ENCODE peak calls at places on chromosomes 3 and 15, in seven cellular contexts. G, L, N, K, M, T and D are unnamed samples.

GRCh38 chr15:81885135-81885534 is 160.7 kb downstream of the MEX3B start:
- DNase-seq in T (no peak), G (no peak), K (no peak), L (no peak), N (no peak), M (no peak), D (no peak)

GRCh38 chr3:124700880-124701684 is 29.2 kb upstream of the UMPS start:
- DNase-seq in N (no peak), K (no peak), M (no peak), G (peak), L (no peak), T (peak), D (peak)

GRCh38 chr3:132522353-132522752 is 74.7 kb upstream of the ACKR4 start:
- DNase-seq in L (no peak), K (no peak), G (no peak), T (no peak), M (peak), N (no peak), D (no peak)

GRCh38 chr3:148957586-148957985 is 33.8 kb upstream of the GYG1 start:
- DNase-seq in N (no peak), L (no peak), M (no peak), T (peak), G (no peak), K (no peak), D (no peak)

GRCh38 chr3:38149701-38150100 is 11.2 kb downstream of the MYD88 start:
- DNase-seq in T (no peak), G (no peak), N (no peak), L (no peak), M (no peak), K (no peak), D (no peak)

GRCh38 chr3:112604536-112604935 is 36.4 kb downstream of the CCDC80 start:
- DNase-seq in T (no peak), N (no peak), M (no peak), L (no peak), G (peak), K (no peak), D (no peak)

GRCh38 chr3:143171141-143171651 is 51.6 kb downstream of the CHST2 start:
- DNase-seq in M (peak), G (peak), T (no peak), K (no peak), N (no peak), L (no peak), D (no peak)

GRCh38 chr15:92409521-92409920 is 15.8 kb downstream of the ST8SIA2 start:
- DNase-seq in G (no peak), T (no peak), L (no peak), M (no peak), N (no peak), K (no peak), D (no peak)

GRCh38 chr3:150610785-150611184 is 7.7 kb downstream of the SELENOT start:
- DNase-seq in M (no peak), N (no peak), T (no peak), G (no peak), K (no peak), L (no peak), D (no peak)

GRCh38 chr3:42490243-42490642 is 12.2 kb upstream of the VIPR1 start:
- DNase-seq in M (no peak), K (peak), T (peak), G (peak), L (peak), N (no peak), D (no peak)

GRCh38 chr15:77091072-77091471 is 20.2 kb upstream of the TSPAN3 start:
- DNase-seq in M (no peak), T (no peak), L (no peak), G (no peak), N (no peak), K (no peak), D (no peak)

GRCh38 chr3:46959169-46959515 is 17.4 kb downstream of the CCDC12 start:
- DNase-seq in L (no peak), N (no peak), T (no peak), M (no peak), K (no peak), G (no peak), D (no peak)

GRCh38 chr3:192597511-192597910 is 129.8 kb downstream of the FGF12 start:
- DNase-seq in M (no peak), L (no peak), G (no peak), N (no peak), K (no peak), T (no peak), D (no peak)

GRCh38 chr3:55884491-55885285 is 397.6 kb upstream of the WNT5A start:
- DNase-seq in N (no peak), K (peak), T (no peak), L (no peak), G (no peak), M (no peak), D (no peak)

GRCh38 chr15:39602143-39602542 is 21.3 kb downstream of the THBS1 start:
- DNase-seq in N (no peak), G (no peak), T (peak), L (no peak), K (no peak), M (no peak), D (no peak)
- TF ChIP-seq CTCF in N (no peak), G (no peak), T (peak), L (no peak), K (no peak), M (peak), D (no peak)

GRCh38 chr3:122458992-122459391 is 43.1 kb upstream of the WDR5B start:
- DNase-seq in M (no peak), L (no peak), T (no peak), G (peak), N (no peak), K (peak), D (no peak)
- TF ChIP-seq CTCF in M (peak), L (peak), T (peak), G (peak), N (peak), K (peak), D (peak)

GRCh38 chr15:41235929-41236328 is 4.9 kb downstream of the CHP1 start:
- DNase-seq in K (no peak), T (no peak), N (no peak), M (no peak), L (no peak), G (no peak), D (no peak)

GRCh38 chr15:41231536-41231935 is 468 bp downstream of the CHP1 start:
- DNase-seq in T (no peak), N (no peak), M (no peak), L (no peak), K (no peak), G (no peak), D (no peak)

GRCh38 chr15:41230345-41230649 is 260 bp downstream of the EXD1 start:
- DNase-seq in L (no peak), M (no peak), K (no peak), N (no peak), T (no peak), G (no peak), D (no peak)

GRCh38 chr15:41233367-41233771 is 2.3 kb downstream of the CHP1 start:
- DNase-seq in T (no peak), K (peak), L (no peak), N (no peak), G (peak), M (no peak), D (no peak)

GRCh38 chr15:41230650-41231533 is at the start of the genes CHP1 and EXD1:
- DNase-seq in N (peak), L (peak), M (peak), G (peak), T (peak), K (peak), D (peak)
- TF ChIP-seq CTCF in N (peak), L (peak), M (peak), G (peak), T (peak), K (peak), D (peak)

DNA sequence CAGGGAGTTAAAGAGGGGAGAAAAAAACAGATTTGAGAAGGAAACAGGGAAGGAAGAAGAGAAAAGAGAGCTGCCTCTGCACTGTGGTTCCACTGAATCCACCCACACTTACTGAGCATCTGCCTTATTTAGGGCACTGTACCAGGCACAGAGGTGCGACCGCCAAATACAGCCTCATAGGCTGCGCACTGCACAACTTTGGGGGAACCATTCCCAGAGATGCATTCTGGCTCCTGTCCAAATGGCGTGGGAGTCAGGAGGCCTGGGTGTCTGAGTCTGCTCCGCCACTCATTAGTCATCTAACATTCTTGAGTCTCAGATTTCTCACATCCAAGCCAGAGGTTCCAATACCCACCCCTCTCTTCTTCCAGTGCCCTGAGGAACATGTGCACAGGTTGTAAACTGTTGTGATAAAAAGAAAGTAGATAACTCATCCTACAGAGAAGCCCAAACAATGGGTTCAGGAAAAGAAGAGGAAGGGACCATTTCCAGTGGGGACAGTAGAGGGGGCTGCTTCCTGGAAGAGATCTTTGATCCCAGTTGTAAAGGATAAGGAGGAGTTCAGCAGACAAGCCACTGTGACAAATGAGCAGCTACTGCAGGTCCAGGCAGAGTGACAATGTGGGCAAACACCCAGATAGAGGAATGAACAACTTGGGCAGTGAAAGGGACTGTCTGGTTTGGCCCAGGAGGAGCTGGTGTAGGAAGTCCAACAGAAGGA is 254.6 kb downstream of the UACA start:
- DNase-seq in K (peak), M (no peak), N (no peak), T (no peak), G (peak), L (no peak), D (no peak)
- TF ChIP-seq CTCF in K (no peak), M (no peak), N (no peak), T (peak), G (no peak), L (no peak), D (no peak)

GRCh38 chr3:126903521-126903920 is 79.4 kb upstream of the PLXNA1 start:
- DNase-seq in K (no peak), G (no peak), N (no peak), L (no peak), M (no peak), T (no peak), D (no peak)

GRCh38 chr3:126897943-126898342 is 85.0 kb upstream of the PLXNA1 start:
- DNase-seq in K (no peak), G (no peak), L (no peak), M (no peak), N (peak), T (peak), D (no peak)

GRCh38 chr3:126896941-126897340 is 86.0 kb upstream of the PLXNA1 start:
- DNase-seq in T (no peak), N (no peak), L (no peak), K (no peak), G (no peak), M (no peak), D (no peak)

GRCh38 chr3:126896067-126896441 is 86.9 kb upstream of the PLXNA1 start:
- DNase-seq in K (no peak), M (no peak), N (peak), T (no peak), G (no peak), L (no peak), D (no peak)

DNA sequence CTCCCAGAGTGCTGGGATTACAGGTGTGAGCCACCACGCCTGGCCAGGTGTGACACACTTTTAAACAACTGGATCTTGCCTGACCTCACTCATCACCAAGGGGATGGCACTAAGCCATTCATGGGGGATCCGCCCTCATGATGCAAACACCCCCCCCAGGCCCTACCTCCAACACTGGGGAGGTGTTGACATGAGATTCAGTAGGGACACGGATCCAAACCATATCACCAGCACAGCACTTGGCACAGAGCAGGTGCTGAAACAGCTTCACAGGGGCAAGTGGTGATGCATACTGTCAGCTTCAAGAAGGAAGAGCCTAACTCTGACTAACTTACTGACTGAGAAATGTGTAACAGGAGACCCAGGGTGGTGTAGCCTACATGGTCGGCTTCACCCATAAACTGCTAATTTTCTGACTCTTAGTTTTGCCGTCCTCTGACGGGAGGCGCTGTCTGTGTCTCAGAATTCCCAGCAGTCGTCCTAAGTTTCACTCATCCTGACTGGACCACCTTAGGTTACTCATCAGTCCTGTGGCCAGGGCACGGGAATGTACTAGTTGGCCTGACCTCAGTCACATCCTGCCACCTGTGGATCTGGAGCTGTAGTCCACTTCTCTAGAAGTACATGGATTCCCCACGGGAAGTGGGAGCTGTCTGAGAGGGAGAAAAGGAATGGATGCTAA is 81.9 kb upstream of the PLXNA1 start:
- DNase-seq in L (no peak), K (no peak), G (peak), N (peak), M (no peak), T (no peak), D (no peak)
- TF ChIP-seq CTCF in L (no peak), K (no peak), G (no peak), N (no peak), M (no peak), T (no peak), D (no peak)

GRCh38 chr3:168061332-168061996 is 34.3 kb downstream of the GOLIM4 start:
- DNase-seq in M (peak), G (no peak), L (no peak), K (no peak), T (no peak), N (no peak), D (no peak)
- TF ChIP-seq CTCF in M (no peak), G (no peak), L (no peak), K (no peak), T (peak), N (no peak), D (peak)

GRCh38 chr15:64740361-64741170 is 34.8 kb downstream of the RBPMS2 start:
- DNase-seq in N (peak), K (peak), T (no peak), G (peak), M (peak), L (peak), D (no peak)
- TF ChIP-seq CTCF in N (no peak), K (no peak), T (no peak), G (peak), M (peak), L (peak), D (no peak)

GRCh38 chr3:128488636-128488994 is 4.4 kb downstream of the GATA2 start:
- DNase-seq in M (no peak), K (no peak), T (no peak), G (no peak), N (no peak), L (no peak), D (no peak)

GRCh38 chr3:128488995-128489859 is 3.8 kb downstream of the GATA2 start:
- DNase-seq in M (no peak), L (peak), K (no peak), T (peak), G (no peak), N (no peak), D (no peak)

GRCh38 chr3:128490650-128491070 is 2.3 kb downstream of the GATA2 start:
- DNase-seq in L (no peak), M (no peak), K (no peak), T (no peak), N (peak), G (no peak), D (no peak)

GRCh38 chr3:128491071-128491899 is 1.7 kb downstream of the GATA2 start:
- DNase-seq in N (peak), L (no peak), M (no peak), T (peak), K (no peak), G (no peak), D (no peak)

DNA sequence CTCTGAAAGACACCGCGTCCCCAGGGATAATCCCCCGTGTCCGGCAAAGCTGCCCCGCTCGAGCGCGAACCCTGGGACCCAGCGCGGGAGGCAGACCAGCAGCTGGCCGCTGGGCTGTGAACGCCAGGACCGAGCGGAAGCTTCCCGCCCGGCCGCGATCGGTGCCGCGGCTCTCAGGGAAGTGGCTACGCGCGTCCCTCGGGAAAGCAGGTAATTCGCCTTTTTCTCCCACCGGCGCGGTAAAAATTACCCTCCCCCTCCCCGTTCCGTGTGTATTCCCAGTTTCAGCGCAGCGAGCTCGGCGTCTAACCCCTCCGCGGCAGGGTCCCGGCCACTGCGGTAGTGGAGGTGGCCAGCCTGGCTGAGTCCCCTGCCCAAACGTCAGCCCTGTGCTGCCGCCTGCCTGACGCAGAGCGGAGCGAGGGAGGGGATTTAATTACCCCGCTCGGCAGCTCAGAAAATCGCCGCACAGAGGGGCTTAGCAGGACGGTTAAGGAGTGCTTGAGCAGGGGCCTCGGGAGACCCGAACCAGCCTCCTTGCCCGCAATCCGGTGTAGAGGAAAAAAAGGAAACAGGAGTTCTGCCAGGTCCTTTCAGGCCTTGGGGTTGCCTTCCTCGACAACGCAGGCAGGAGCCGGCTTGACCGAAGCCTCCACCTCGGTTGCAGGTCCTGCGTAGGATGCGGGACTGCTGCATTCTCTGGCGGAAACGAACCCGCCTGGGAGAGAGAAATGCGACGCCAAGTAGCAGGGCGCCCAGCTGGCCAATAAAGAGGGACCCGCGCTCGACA is 2.9 kb downstream of the GATA2 start:
- DNase-seq in M (no peak), G (no peak), L (no peak), T (peak), K (no peak), N (peak), D (no peak)
- TF ChIP-seq CTCF in M (no peak), G (no peak), L (no peak), T (peak), K (peak), N (no peak), D (peak)

GRCh38 chr15:80475572-80475971 is 71.4 kb downstream of the ARNT2 start:
- DNase-seq in G (no peak), T (no peak), K (no peak), N (no peak), M (no peak), L (no peak), D (no peak)
- TF ChIP-seq CTCF in G (peak), T (peak), K (peak), N (no peak), M (no peak), L (no peak), D (no peak)